ENCODE peak calls at places on chromosome 3, in six cellular contexts. One of them, this sample, is unnamed.

GRCh38 chr3:46049093-46049492 is 21.8 kb upstream of the XCR1 start:
- DNase-seq in HFFc6: no peak
- DNase-seq in AG09319: no peak
- DNase-seq in stimulated activated CD8-positive, alpha-beta memory T cell treated with anti-CD3 and anti-CD28 coated beads, Interleukin-15, amount 100 ng/mL, for 4 hours: no peak
- DNase-seq in naive B cell: no peak
- DNase-seq in activated T-cell treated with anti-CD3 and anti-CD28 coated beads, Interleukin-2, amount 50 U/mL, for 1 hour: no peak
- DNase-seq in this sample: no peak

GRCh38 chr3:142588708-142589107 is 7.5 kb upstream of the PLS1 start:
- DNase-seq in HFFc6: no peak
- DNase-seq in activated T-cell treated with anti-CD3 and anti-CD28 coated beads, Interleukin-2, amount 50 U/mL, for 1 hour: no peak
- DNase-seq in naive B cell: no peak
- DNase-seq in AG09319: no peak
- DNase-seq in stimulated activated CD8-positive, alpha-beta memory T cell treated with anti-CD3 and anti-CD28 coated beads, Interleukin-15, amount 100 ng/mL, for 4 hours: no peak
- DNase-seq in this sample: no peak

GRCh38 chr3:184315871-184316661 is 1.7 kb downstream of the EIF4G1 start:
- DNase-seq in HFFc6: peak
- DNase-seq in naive B cell: no peak
- DNase-seq in stimulated activated CD8-positive, alpha-beta memory T cell treated with anti-CD3 and anti-CD28 coated beads, Interleukin-15, amount 100 ng/mL, for 4 hours: no peak
- DNase-seq in AG09319: no peak
- DNase-seq in activated T-cell treated with anti-CD3 and anti-CD28 coated beads, Interleukin-2, amount 50 U/mL, for 1 hour: peak
- DNase-seq in this sample: peak

GRCh38 chr3:177551431-177551836 is 354.2 kb upstream of the TBL1XR1 start:
- DNase-seq in naive B cell: no peak
- DNase-seq in activated T-cell treated with anti-CD3 and anti-CD28 coated beads, Interleukin-2, amount 50 U/mL, for 1 hour: no peak
- DNase-seq in HFFc6: no peak
- DNase-seq in stimulated activated CD8-positive, alpha-beta memory T cell treated with anti-CD3 and anti-CD28 coated beads, Interleukin-15, amount 100 ng/mL, for 4 hours: no peak
- DNase-seq in AG09319: no peak
- DNase-seq in this sample: no peak

GRCh38 chr3:117887896-117888295 is 1146.8 kb downstream of the IGSF11 start:
- DNase-seq in stimulated activated CD8-positive, alpha-beta memory T cell treated with anti-CD3 and anti-CD28 coated beads, Interleukin-15, amount 100 ng/mL, for 4 hours: no peak
- DNase-seq in naive B cell: no peak
- DNase-seq in activated T-cell treated with anti-CD3 and anti-CD28 coated beads, Interleukin-2, amount 50 U/mL, for 1 hour: no peak
- DNase-seq in AG09319: peak
- DNase-seq in HFFc6: no peak
- DNase-seq in this sample: no peak

GRCh38 chr3:60501303-60501702 is 749.9 kb downstream of the FHIT start:
- DNase-seq in stimulated activated CD8-positive, alpha-beta memory T cell treated with anti-CD3 and anti-CD28 coated beads, Interleukin-15, amount 100 ng/mL, for 4 hours: no peak
- DNase-seq in HFFc6: no peak
- DNase-seq in AG09319: no peak
- DNase-seq in activated T-cell treated with anti-CD3 and anti-CD28 coated beads, Interleukin-2, amount 50 U/mL, for 1 hour: no peak
- DNase-seq in naive B cell: no peak
- DNase-seq in this sample: no peak

GRCh38 chr3:156751461-156752025 is 74.6 kb upstream of the LEKR1 start:
- DNase-seq in stimulated activated CD8-positive, alpha-beta memory T cell treated with anti-CD3 and anti-CD28 coated beads, Interleukin-15, amount 100 ng/mL, for 4 hours: no peak
- DNase-seq in HFFc6: peak
- DNase-seq in naive B cell: no peak
- DNase-seq in AG09319: peak
- DNase-seq in activated T-cell treated with anti-CD3 and anti-CD28 coated beads, Interleukin-2, amount 50 U/mL, for 1 hour: no peak
- DNase-seq in this sample: peak

GRCh38 chr3:180329847-180330246 is 272.1 kb upstream of the TTC14 start:
- DNase-seq in HFFc6: no peak
- DNase-seq in stimulated activated CD8-positive, alpha-beta memory T cell treated with anti-CD3 and anti-CD28 coated beads, Interleukin-15, amount 100 ng/mL, for 4 hours: no peak
- DNase-seq in activated T-cell treated with anti-CD3 and anti-CD28 coated beads, Interleukin-2, amount 50 U/mL, for 1 hour: no peak
- DNase-seq in AG09319: no peak
- DNase-seq in naive B cell: no peak
- DNase-seq in this sample: no peak

GRCh38 chr3:8509961-8510360 is 8.3 kb downstream of the LMCD1 start:
- DNase-seq in naive B cell: no peak
- DNase-seq in AG09319: peak
- DNase-seq in activated T-cell treated with anti-CD3 and anti-CD28 coated beads, Interleukin-2, amount 50 U/mL, for 1 hour: no peak
- DNase-seq in stimulated activated CD8-positive, alpha-beta memory T cell treated with anti-CD3 and anti-CD28 coated beads, Interleukin-15, amount 100 ng/mL, for 4 hours: no peak
- DNase-seq in HFFc6: peak
- DNase-seq in this sample: no peak

GRCh38 chr3:175748087-175748732 is 889.1 kb downstream of the NAALADL2 start:
- DNase-seq in activated T-cell treated with anti-CD3 and anti-CD28 coated beads, Interleukin-2, amount 50 U/mL, for 1 hour: no peak
- DNase-seq in naive B cell: no peak
- DNase-seq in stimulated activated CD8-positive, alpha-beta memory T cell treated with anti-CD3 and anti-CD28 coated beads, Interleukin-15, amount 100 ng/mL, for 4 hours: no peak
- DNase-seq in AG09319: no peak
- DNase-seq in HFFc6: no peak
- DNase-seq in this sample: no peak

GRCh38 chr3:169699070-169699469 is 35.6 kb upstream of the MECOM start:
- DNase-seq in activated T-cell treated with anti-CD3 and anti-CD28 coated beads, Interleukin-2, amount 50 U/mL, for 1 hour: no peak
- DNase-seq in HFFc6: no peak
- DNase-seq in naive B cell: no peak
- DNase-seq in AG09319: no peak
- DNase-seq in stimulated activated CD8-positive, alpha-beta memory T cell treated with anti-CD3 and anti-CD28 coated beads, Interleukin-15, amount 100 ng/mL, for 4 hours: no peak
- DNase-seq in this sample: no peak

GRCh38 chr3:194824676-194825075 is 139.0 kb downstream of the FAM43A start:
- DNase-seq in activated T-cell treated with anti-CD3 and anti-CD28 coated beads, Interleukin-2, amount 50 U/mL, for 1 hour: no peak
- DNase-seq in HFFc6: no peak
- DNase-seq in naive B cell: no peak
- DNase-seq in AG09319: no peak
- DNase-seq in stimulated activated CD8-positive, alpha-beta memory T cell treated with anti-CD3 and anti-CD28 coated beads, Interleukin-15, amount 100 ng/mL, for 4 hours: no peak
- DNase-seq in this sample: no peak

GRCh38 chr3:151491525-151491924 is 30.7 kb upstream of the IGSF10 start:
- DNase-seq in activated T-cell treated with anti-CD3 and anti-CD28 coated beads, Interleukin-2, amount 50 U/mL, for 1 hour: no peak
- DNase-seq in naive B cell: no peak
- DNase-seq in HFFc6: no peak
- DNase-seq in stimulated activated CD8-positive, alpha-beta memory T cell treated with anti-CD3 and anti-CD28 coated beads, Interleukin-15, amount 100 ng/mL, for 4 hours: no peak
- DNase-seq in AG09319: no peak
- DNase-seq in this sample: no peak

GRCh38 chr3:16448691-16449090 is 64.8 kb downstream of the RFTN1 start:
- DNase-seq in stimulated activated CD8-positive, alpha-beta memory T cell treated with anti-CD3 and anti-CD28 coated beads, Interleukin-15, amount 100 ng/mL, for 4 hours: no peak
- DNase-seq in activated T-cell treated with anti-CD3 and anti-CD28 coated beads, Interleukin-2, amount 50 U/mL, for 1 hour: no peak
- DNase-seq in HFFc6: peak
- DNase-seq in naive B cell: no peak
- DNase-seq in AG09319: peak
- DNase-seq in this sample: no peak

GRCh38 chr3:45792036-45792435 is 4.3 kb downstream of the SLC6A20 start:
- DNase-seq in HFFc6: no peak
- DNase-seq in AG09319: no peak
- DNase-seq in naive B cell: no peak
- DNase-seq in stimulated activated CD8-positive, alpha-beta memory T cell treated with anti-CD3 and anti-CD28 coated beads, Interleukin-15, amount 100 ng/mL, for 4 hours: no peak
- DNase-seq in activated T-cell treated with anti-CD3 and anti-CD28 coated beads, Interleukin-2, amount 50 U/mL, for 1 hour: no peak
- DNase-seq in this sample: no peak

GRCh38 chr3:185469542-185469941 is 29.3 kb downstream of the TMEM41A start:
- DNase-seq in HFFc6: no peak
- DNase-seq in activated T-cell treated with anti-CD3 and anti-CD28 coated beads, Interleukin-2, amount 50 U/mL, for 1 hour: no peak
- DNase-seq in AG09319: no peak
- DNase-seq in stimulated activated CD8-positive, alpha-beta memory T cell treated with anti-CD3 and anti-CD28 coated beads, Interleukin-15, amount 100 ng/mL, for 4 hours: no peak
- DNase-seq in naive B cell: no peak
- DNase-seq in this sample: no peak

GRCh38 chr3:150059729-150060128 is 89.0 kb upstream of the PFN2 start:
- DNase-seq in activated T-cell treated with anti-CD3 and anti-CD28 coated beads, Interleukin-2, amount 50 U/mL, for 1 hour: no peak
- DNase-seq in HFFc6: no peak
- DNase-seq in stimulated activated CD8-positive, alpha-beta memory T cell treated with anti-CD3 and anti-CD28 coated beads, Interleukin-15, amount 100 ng/mL, for 4 hours: no peak
- DNase-seq in naive B cell: no peak
- DNase-seq in AG09319: no peak
- DNase-seq in this sample: no peak

GRCh38 chr3:197878427-197878826 is 71.6 kb upstream of the RPL35A start:
- DNase-seq in naive B cell: no peak
- DNase-seq in activated T-cell treated with anti-CD3 and anti-CD28 coated beads, Interleukin-2, amount 50 U/mL, for 1 hour: no peak
- DNase-seq in stimulated activated CD8-positive, alpha-beta memory T cell treated with anti-CD3 and anti-CD28 coated beads, Interleukin-15, amount 100 ng/mL, for 4 hours: peak
- DNase-seq in AG09319: no peak
- DNase-seq in HFFc6: no peak
- DNase-seq in this sample: no peak

GRCh38 chr3:127525373-127525772 is 65.2 kb downstream of the TPRA1 start:
- DNase-seq in HFFc6: peak
- DNase-seq in activated T-cell treated with anti-CD3 and anti-CD28 coated beads, Interleukin-2, amount 50 U/mL, for 1 hour: no peak
- DNase-seq in stimulated activated CD8-positive, alpha-beta memory T cell treated with anti-CD3 and anti-CD28 coated beads, Interleukin-15, amount 100 ng/mL, for 4 hours: no peak
- DNase-seq in naive B cell: no peak
- DNase-seq in AG09319: no peak
- DNase-seq in this sample: no peak

GRCh38 chr3:55538158-55538557 is 51.1 kb upstream of the WNT5A start:
- DNase-seq in activated T-cell treated with anti-CD3 and anti-CD28 coated beads, Interleukin-2, amount 50 U/mL, for 1 hour: no peak
- DNase-seq in HFFc6: no peak
- DNase-seq in naive B cell: no peak
- DNase-seq in AG09319: no peak
- DNase-seq in stimulated activated CD8-positive, alpha-beta memory T cell treated with anti-CD3 and anti-CD28 coated beads, Interleukin-15, amount 100 ng/mL, for 4 hours: no peak
- DNase-seq in this sample: no peak

GRCh38 chr3:128276577-128277183 is 123.4 kb downstream of the EEFSEC start:
- DNase-seq in naive B cell: no peak
- DNase-seq in AG09319: no peak
- DNase-seq in activated T-cell treated with anti-CD3 and anti-CD28 coated beads, Interleukin-2, amount 50 U/mL, for 1 hour: no peak
- DNase-seq in stimulated activated CD8-positive, alpha-beta memory T cell treated with anti-CD3 and anti-CD28 coated beads, Interleukin-15, amount 100 ng/mL, for 4 hours: no peak
- DNase-seq in HFFc6: no peak
- DNase-seq in this sample: no peak

GRCh38 chr3:134364936-134365765 is 9.1 kb downstream of the AMOTL2 start:
- DNase-seq in AG09319: no peak
- DNase-seq in stimulated activated CD8-positive, alpha-beta memory T cell treated with anti-CD3 and anti-CD28 coated beads, Interleukin-15, amount 100 ng/mL, for 4 hours: no peak
- DNase-seq in naive B cell: no peak
- DNase-seq in HFFc6: peak
- DNase-seq in activated T-cell treated with anti-CD3 and anti-CD28 coated beads, Interleukin-2, amount 50 U/mL, for 1 hour: no peak
- DNase-seq in this sample: peak

This sample was measured in ELF-1.